ENCODE peak calls at places on chromosomes 11 and 22, in five cellular contexts. Q is left lung, P is WERI-Rb-1, T is GM12865, U is H1. O is an unnamed sample.

GRCh38 chr11:110979696-110980095 is 265.8 kb upstream of the POU2AF2 start:
- DNase-seq in Q (no peak), P (no peak), T (no peak), U (no peak), O (no peak)

GRCh38 chr11:74559110-74559933 is 33.1 kb upstream of the POLD3 start:
- DNase-seq in Q (no peak), P (no peak), T (no peak), U (no peak), O (no peak)

GRCh38 chr11:9020881-9021280 is 17.1 kb upstream of the NRIP3 start:
- DNase-seq in Q (no peak), P (no peak), T (no peak), U (no peak), O (no peak)

GRCh38 chr22:41620646-41621098 is at the start of gene DESI1:
- DNase-seq in Q (no peak), P (no peak), T (no peak), U (no peak), O (no peak)

GRCh38 chr11:85257837-85258236 is 369.3 kb downstream of the DLG2 start:
- DNase-seq in Q (no peak), P (no peak), T (no peak), U (no peak), O (no peak)

GRCh38 chr11:73652046-73652730 is 5.8 kb downstream of the PLEKHB1 start:
- DNase-seq in Q (no peak), P (no peak), T (no peak), U (no peak), O (no peak)

GRCh38 chr11:69888671-69889076 is 69.5 kb upstream of the FGF3 start:
- DNase-seq in Q (peak), P (peak), T (peak), U (peak), O (peak)

GRCh38 chr11:69671734-69672465 is 3.3 kb downstream of the LTO1 start:
- DNase-seq in Q (no peak), P (no peak), T (no peak), U (no peak), O (no peak)

GRCh38 chr11:63537293-63538101 is 889 bp downstream of the PLAAT4 start:
- DNase-seq in Q (no peak), P (no peak), T (no peak), U (no peak), O (no peak)

GRCh38 chr22:33240901-33241300 is 182.7 kb upstream of the SYN3 start:
- DNase-seq in Q (no peak), P (no peak), T (peak), U (no peak), O (no peak)

GRCh38 chr11:118757881-118758399 is 33.0 kb downstream of the DDX6 start:
- DNase-seq in Q (no peak), P (no peak), T (no peak), U (no peak), O (no peak)

GRCh38 chr11:115872418-115872817 is 368.2 kb upstream of the CADM1 start:
- DNase-seq in Q (no peak), P (no peak), T (peak), U (no peak), O (no peak)

GRCh38 chr11:2576536-2576935 is 123.3 kb downstream of the KCNQ1OT1 start:
- DNase-seq in Q (peak), P (peak), T (no peak), U (no peak), O (no peak)

GRCh38 chr22:45426387-45426786 is 12.9 kb downstream of the RIBC2 start:
- DNase-seq in Q (peak), P (no peak), T (no peak), U (no peak), O (no peak)

GRCh38 chr11:43359432-43359818 is 705 bp downstream of the TTC17 start:
- DNase-seq in Q (no peak), P (no peak), T (peak), U (no peak), O (no peak)

GRCh38 chr11:127873478-127873877 is 713.9 kb downstream of the ETS1 start:
- DNase-seq in Q (no peak), P (no peak), T (no peak), U (no peak), O (no peak)

GRCh38 chr11:33616552-33616951 is 84.1 kb downstream of the C11orf91 start:
- DNase-seq in Q (no peak), P (no peak), T (no peak), U (no peak), O (no peak)

GRCh38 chr11:17014774-17015638 is 792 bp upstream of the PLEKHA7 start:
- DNase-seq in Q (no peak), P (peak), T (peak), U (no peak), O (no peak)

GRCh38 chr11:1536065-1536843 is 35.8 kb downstream of the DUSP8 start:
- DNase-seq in Q (peak), P (no peak), T (no peak), U (no peak), O (no peak)

GRCh38 chr11:131923309-131923708 is 552.9 kb downstream of the NTM start:
- DNase-seq in Q (no peak), P (no peak), T (no peak), U (no peak), O (no peak)

GRCh38 chr11:57792870-57793269 is 31.3 kb downstream of the CTNND1 start:
- DNase-seq in Q (no peak), P (no peak), T (no peak), U (no peak), O (no peak)

GRCh38 chr22:43170131-43170480 is 16.8 kb downstream of the TTLL12 start:
- DNase-seq in Q (peak), P (no peak), T (no peak), U (no peak), O (no peak)

DNA sequence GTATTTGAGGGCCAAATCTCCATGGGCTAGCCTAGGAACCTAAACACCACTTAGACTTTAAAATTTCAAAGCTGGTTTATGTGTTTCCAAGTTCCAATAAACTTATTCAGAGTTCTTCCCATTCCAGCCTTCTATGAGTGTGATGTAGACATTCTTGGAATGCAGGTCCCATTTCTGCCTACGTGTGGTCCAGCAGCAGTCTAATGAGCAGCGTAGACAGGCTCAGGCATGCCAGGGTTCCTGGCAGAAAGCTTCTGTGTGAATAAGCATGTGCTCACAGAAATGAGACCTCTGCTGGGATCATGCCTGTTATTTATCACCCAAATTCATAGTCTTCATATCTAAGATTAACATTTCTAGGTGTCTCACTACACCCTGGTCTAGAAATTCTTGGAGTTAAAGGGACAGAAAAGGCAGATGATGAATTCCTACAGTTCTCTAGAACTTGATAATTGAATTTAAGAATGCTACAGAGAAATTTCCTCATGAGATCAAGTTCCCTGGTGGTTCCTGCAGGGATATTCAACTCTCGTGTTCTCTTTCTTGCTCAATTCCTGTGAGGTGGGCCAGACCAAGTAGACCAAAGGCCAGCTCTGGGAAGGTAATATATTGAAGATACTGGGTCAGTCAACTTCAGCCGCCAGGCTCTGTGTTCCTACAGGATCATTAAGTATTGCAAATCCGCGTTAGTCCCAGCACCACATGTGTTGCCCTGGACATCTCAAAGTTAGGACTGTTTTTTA is 17.6 kb downstream of the RNF185 start:
- DNase-seq in Q (no peak), P (no peak), T (no peak), U (no peak), O (no peak)
- TF ChIP-seq CTCF in Q (no peak), P (no peak), T (no peak), U (no peak), O (no peak)

GRCh38 chr22:36773935-36774334 is 2.0 kb downstream of the IFT27 start:
- DNase-seq in Q (no peak), P (no peak), T (no peak), U (no peak), O (no peak)
- TF ChIP-seq CTCF in Q (no peak), P (peak), T (peak), U (peak), O (no peak)

GRCh38 chr11:112797072-112797471 is 164.1 kb upstream of the NCAM1 start:
- DNase-seq in Q (no peak), P (no peak), T (no peak), U (peak), O (no peak)

GRCh38 chr11:112794321-112794720 is 166.9 kb upstream of the NCAM1 start:
- DNase-seq in Q (no peak), P (no peak), T (no peak), U (no peak), O (no peak)

GRCh38 chr11:112793416-112793815 is 167.8 kb upstream of the NCAM1 start:
- DNase-seq in Q (no peak), P (no peak), T (no peak), U (no peak), O (no peak)

GRCh38 chr11:112795896-112796686 is 165.1 kb upstream of the NCAM1 start:
- DNase-seq in Q (no peak), P (peak), T (no peak), U (no peak), O (peak)

DNA sequence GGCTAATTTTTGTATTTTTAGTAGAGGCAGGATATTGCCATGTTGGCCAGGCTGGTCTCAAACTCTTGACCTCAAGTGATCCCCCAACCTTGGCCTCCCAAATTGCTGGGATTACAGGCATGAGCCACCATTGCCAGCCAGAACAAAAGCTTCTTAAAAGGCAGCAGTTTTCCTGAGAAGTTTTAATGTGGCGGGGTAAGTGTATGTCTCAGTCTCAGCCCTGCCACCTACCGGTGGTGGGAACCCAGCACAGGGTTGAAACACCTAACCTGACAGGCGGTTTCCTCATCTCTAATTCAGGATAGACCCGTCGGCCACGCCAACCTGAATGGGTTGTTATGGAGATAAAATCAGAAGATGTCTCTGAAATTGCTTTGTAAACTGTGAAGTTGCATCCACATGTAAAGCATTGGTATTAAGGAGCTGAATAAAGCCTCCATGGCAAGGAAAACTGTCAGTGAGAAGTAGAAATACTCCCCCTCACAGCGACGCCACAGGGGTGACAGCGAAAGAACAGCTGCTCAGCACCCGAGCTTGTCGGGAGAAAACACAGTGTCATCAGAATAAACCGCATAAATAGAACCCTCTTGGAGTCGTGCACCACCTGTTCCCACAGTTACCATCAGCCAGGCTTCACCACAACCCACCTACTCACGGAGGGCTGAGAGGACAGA is 165.9 kb upstream of the NCAM1 start:
- DNase-seq in Q (no peak), P (peak), T (peak), U (peak), O (no peak)
- TF ChIP-seq CTCF in Q (peak), P (peak), T (peak), U (peak), O (peak)

GRCh38 chr11:68297494-68297811 is 14.9 kb upstream of the LRP5 start:
- DNase-seq in Q (no peak), P (no peak), T (no peak), U (no peak), O (no peak)

GRCh38 chr11:68298659-68299516 is 13.5 kb upstream of the LRP5 start:
- DNase-seq in Q (no peak), P (no peak), T (no peak), U (no peak), O (no peak)

GRCh38 chr11:68302256-68303054 is 9.9 kb upstream of the LRP5 start:
- DNase-seq in Q (no peak), P (no peak), T (no peak), U (no peak), O (no peak)

GRCh38 chr11:68297812-68298658 is 14.4 kb upstream of the LRP5 start:
- DNase-seq in Q (peak), P (peak), T (peak), U (peak), O (peak)

GRCh38 chr11:68300076-68300830 is 12.1 kb upstream of the LRP5 start:
- DNase-seq in Q (no peak), P (no peak), T (no peak), U (no peak), O (no peak)
- TF ChIP-seq CTCF in Q (no peak), P (no peak), T (no peak), U (no peak), O (no peak)

DNA sequence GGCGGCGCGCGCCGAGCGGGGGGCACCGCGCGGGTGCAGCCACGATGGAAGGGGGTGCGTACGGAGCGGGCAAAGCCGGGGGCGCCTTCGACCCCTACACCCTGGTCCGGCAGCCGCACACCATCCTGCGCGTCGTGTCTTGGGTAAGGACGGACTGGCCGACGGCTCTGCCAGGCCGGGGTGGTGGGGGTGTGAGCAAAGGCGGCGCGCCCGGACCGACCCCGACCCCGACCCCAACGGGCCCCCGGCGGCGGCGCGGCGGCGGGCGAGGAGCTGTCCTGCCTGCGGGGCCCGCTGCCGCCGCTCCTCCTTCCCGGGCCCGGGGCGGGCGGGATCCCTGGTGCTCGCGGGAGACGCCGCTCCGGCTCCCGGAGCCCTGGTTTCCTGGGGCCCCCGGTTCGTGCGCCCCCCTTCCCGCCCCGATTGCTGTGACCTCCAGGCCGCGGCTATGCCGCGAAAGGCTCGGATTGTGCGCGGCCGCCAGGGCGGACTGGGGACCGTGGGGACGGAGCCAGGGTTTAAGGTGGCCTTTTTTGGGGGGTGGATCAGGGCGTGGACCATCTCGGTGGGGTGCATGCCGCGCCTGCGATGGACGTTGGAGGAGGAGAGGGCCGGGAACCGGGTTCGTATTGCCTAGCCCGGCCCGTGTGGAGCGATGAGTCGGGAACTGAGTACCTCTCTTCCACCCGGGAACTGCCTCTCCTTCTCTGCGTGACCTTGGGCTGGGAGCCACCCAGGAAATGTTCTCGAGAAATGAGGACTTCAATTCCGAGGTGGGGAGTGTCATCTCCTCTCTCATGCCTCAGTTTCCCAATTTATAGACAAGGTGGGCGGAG is at the start of gene SYNGR1:
- DNase-seq in Q (peak), P (no peak), T (no peak), U (no peak), O (no peak)
- TF ChIP-seq CTCF in Q (no peak), P (no peak), T (no peak), U (no peak), O (no peak)

O was measured in mesothelial cell of epicardium.